ENCODE peak calls at places on chromosomes 12 and 14, in seven cellular contexts. R is GF-D8, Y is GM04504, C is sciatic nerve, V is neural progenitor cell, X is HuH-7, D is SW480. N is an unnamed sample.

GRCh38 chr14:68884031-68885030 is 91.5 kb upstream of the ZFP36L1 start:
- DNase-seq in D (peak), C (peak), Y (peak), V (no peak), R (no peak), X (no peak), N (peak)

GRCh38 chr12:113700943-113701342 is 229.3 kb upstream of the LHX5 start:
- DNase-seq in Y (peak), V (peak), X (no peak), D (peak), C (no peak), R (no peak), N (peak)

GRCh38 chr14:63782683-63783389 is 55.0 kb upstream of the SGPP1 start:
- DNase-seq in Y (no peak), V (no peak), X (no peak), D (no peak), R (no peak), C (no peak), N (no peak)

GRCh38 chr12:401235-402126 is at the start of gene CCDC77:
- DNase-seq in C (peak), X (peak), D (peak), Y (peak), V (peak), R (no peak), N (peak)

GRCh38 chr14:35285168-35285990 is 6.8 kb upstream of the PSMA6 start:
- DNase-seq in C (no peak), Y (no peak), D (no peak), R (peak), V (no peak), X (no peak), N (peak)

GRCh38 chr12:29208935-29209701 is 60.0 kb downstream of the FAR2 start:
- DNase-seq in X (peak), V (no peak), D (peak), Y (no peak), R (peak), C (no peak), N (no peak)

GRCh38 chr14:70640938-70641547 is 673 bp upstream of the TTC9 start:
- DNase-seq in R (no peak), X (peak), C (no peak), Y (no peak), D (peak), V (no peak), N (no peak)

GRCh38 chr12:130031571-130032189 is 127.9 kb upstream of the TMEM132D start:
- DNase-seq in Y (no peak), R (no peak), D (peak), V (peak), C (no peak), X (peak), N (no peak)

GRCh38 chr14:45610303-45610702 is 357.3 kb upstream of the MIS18BP1 start:
- DNase-seq in D (peak), R (no peak), V (peak), C (no peak), Y (no peak), X (no peak), N (no peak)

GRCh38 chr12:29516431-29516875 is 19.0 kb upstream of the OVCH1 start:
- DNase-seq in R (no peak), Y (peak), V (no peak), C (no peak), D (peak), X (no peak), N (no peak)

GRCh38 chr14:72909163-72909562 is 15.3 kb upstream of the DPF3 start:
- DNase-seq in Y (no peak), D (no peak), C (no peak), V (no peak), R (no peak), X (no peak), N (no peak)

GRCh38 chr12:51371295-51371953 is 19.8 kb downstream of the GALNT6 start:
- DNase-seq in X (no peak), C (peak), D (peak), Y (peak), R (no peak), V (peak), N (peak)

GRCh38 chr12:11482955-11483354 is 87.6 kb upstream of the PRB2 start:
- DNase-seq in X (no peak), C (no peak), V (no peak), Y (no peak), R (no peak), D (no peak), N (peak)

GRCh38 chr14:61625171-61625570 is 70.1 kb upstream of the HIF1A start:
- DNase-seq in R (no peak), Y (no peak), C (no peak), D (peak), V (no peak), X (no peak), N (no peak)

GRCh38 chr12:61750604-61751003 is 509.6 kb upstream of the USP15 start:
- DNase-seq in R (no peak), Y (no peak), C (no peak), X (no peak), V (no peak), D (no peak), N (no peak)

GRCh38 chr14:102620413-102620812 is 28.0 kb downstream of the RCOR1 start:
- DNase-seq in Y (no peak), V (no peak), R (no peak), X (no peak), D (no peak), C (no peak), N (peak)

GRCh38 chr14:46325157-46325556 is 326.4 kb downstream of the RPL10L start:
- DNase-seq in X (no peak), R (no peak), D (no peak), Y (no peak), V (no peak), C (no peak), N (no peak)

GRCh38 chr14:96418075-96418474 is 26.1 kb downstream of the AK7 start:
- DNase-seq in X (no peak), V (no peak), D (no peak), C (no peak), R (no peak), Y (no peak), N (no peak)

GRCh38 chr12:41049033-41049432 is 139.1 kb upstream of the PDZRN4 start:
- DNase-seq in V (no peak), C (no peak), X (no peak), R (no peak), D (no peak), Y (no peak), N (no peak)

GRCh38 chr14:64628940-64629403 is 75.3 kb upstream of the PLEKHG3 start:
- DNase-seq in C (no peak), D (no peak), R (no peak), X (no peak), Y (peak), V (no peak), N (peak)

GRCh38 chr14:26401170-26401968 is 196.5 kb downstream of the NOVA1 start:
- DNase-seq in C (no peak), R (no peak), D (no peak), X (peak), V (no peak), Y (no peak), N (no peak)

GRCh38 chr12:22792198-22792597 is 167.2 kb downstream of the ETNK1 start:
- DNase-seq in D (peak), V (no peak), R (no peak), Y (no peak), C (no peak), X (no peak), N (no peak)

GRCh38 chr12:6266431-6267006 is 44.0 kb upstream of the PLEKHG6 start:
- DNase-seq in V (no peak), D (peak), X (no peak), C (no peak), Y (no peak), R (no peak), N (no peak)

GRCh38 chr12:48009471-48009870 is 5.2 kb upstream of the COL2A1 start:
- DNase-seq in Y (no peak), X (no peak), D (no peak), C (no peak), R (no peak), V (no peak), N (no peak)

GRCh38 chr12:28955491-28955890 is 193.6 kb upstream of the FAR2 start:
- DNase-seq in D (no peak), Y (no peak), V (no peak), R (no peak), C (no peak), X (no peak), N (peak)

N was measured in stromal cell of bone marrow.